ENCODE peak calls at places on chromosome 12, in nine cellular contexts. Y is GM10248, P is heart left ventricle, W is HCT116, C is GM12865, S is dorsolateral prefrontal cortex, U is adrenal gland, A is GM20000, V is Panc1. H is an unnamed sample.

GRCh38 chr12:47969845-47970244 is 6.4 kb downstream of the TMEM106C start:
- DNase-seq in Y (no peak), P (no peak), W (no peak), C (no peak), S (no peak), U (no peak), A (no peak), V (no peak), H (no peak)

GRCh38 chr12:20549115-20549719 is 145.9 kb upstream of the SLCO1C1 start:
- DNase-seq in Y (no peak), P (peak), W (peak), C (no peak), S (no peak), U (no peak), A (no peak), V (no peak), H (no peak)

GRCh38 chr12:52217223-52217622 is 15.8 kb upstream of the KRT7 start:
- DNase-seq in Y (no peak), P (peak), W (peak), C (no peak), S (no peak), U (peak), A (no peak), V (no peak), H (no peak)

GRCh38 chr12:119375619-119376018 is 41.1 kb downstream of the CCDC60 start:
- DNase-seq in Y (no peak), P (no peak), W (no peak), C (peak), S (no peak), U (no peak), A (no peak), V (no peak), H (no peak)

GRCh38 chr12:126069549-126070165 is 1004.4 kb downstream of the AACS start:
- DNase-seq in Y (peak), P (no peak), W (peak), C (peak), S (no peak), U (peak), A (peak), V (no peak), H (no peak)

GRCh38 chr12:111766608-111767361 is at the start of gene ALDH2:
- DNase-seq in Y (no peak), P (peak), W (peak), C (peak), S (peak), U (peak), A (peak), V (no peak), H (peak)

GRCh38 chr12:21149849-21150248 is 18.9 kb downstream of the SLCO1B1 start:
- DNase-seq in Y (no peak), P (no peak), W (no peak), C (no peak), S (no peak), U (no peak), A (no peak), V (no peak), H (no peak)

GRCh38 chr12:13443028-13443427 is 246.5 kb downstream of the EMP1 start:
- DNase-seq in Y (no peak), P (no peak), W (no peak), C (no peak), S (no peak), U (no peak), A (no peak), V (no peak), H (no peak)

GRCh38 chr12:111045941-111046340 is 125.6 kb upstream of the MYL2 start:
- DNase-seq in Y (no peak), P (no peak), W (no peak), C (no peak), S (no peak), U (no peak), A (no peak), V (no peak), H (no peak)

GRCh38 chr12:12468575-12468974 is 94.1 kb downstream of the DUSP16 start:
- DNase-seq in Y (no peak), P (no peak), W (no peak), C (no peak), S (no peak), U (no peak), A (no peak), V (no peak), H (no peak)

GRCh38 chr12:84789184-84789583 is 123.4 kb downstream of the SLC6A15 start:
- DNase-seq in Y (no peak), P (no peak), W (no peak), C (no peak), S (no peak), U (no peak), A (no peak), V (no peak), H (no peak)

GRCh38 chr12:106152334-106152733 is 13.6 kb upstream of the NUAK1 start:
- DNase-seq in Y (no peak), P (no peak), W (no peak), C (no peak), S (no peak), U (no peak), A (no peak), V (no peak), H (no peak)

GRCh38 chr12:49236423-49236822 is 28.5 kb upstream of the TUBA1C start:
- DNase-seq in Y (no peak), P (no peak), W (no peak), C (no peak), S (no peak), U (no peak), A (no peak), V (no peak), H (no peak)

GRCh38 chr12:93802698-93803097 is 125.5 kb downstream of the CRADD start:
- DNase-seq in Y (no peak), P (no peak), W (no peak), C (no peak), S (no peak), U (no peak), A (no peak), V (no peak), H (no peak)
- TF ChIP-seq CTCF in Y (no peak), P (peak), W (no peak), C (no peak), S (no peak), U (no peak), A (no peak), V (peak), H (peak)

GRCh38 chr12:71904629-71905028 is 34.0 kb upstream of the TPH2 start:
- DNase-seq in Y (no peak), P (no peak), W (no peak), C (no peak), S (no peak), U (no peak), A (no peak), V (no peak), H (no peak)

GRCh38 chr12:71896171-71896570 is 42.5 kb upstream of the TPH2 start:
- DNase-seq in Y (no peak), P (no peak), W (no peak), C (no peak), S (no peak), U (no peak), A (no peak), V (no peak), H (no peak)

GRCh38 chr12:71900091-71900490 is 38.6 kb upstream of the TPH2 start:
- DNase-seq in Y (no peak), P (no peak), W (no peak), C (no peak), S (no peak), U (no peak), A (no peak), V (no peak), H (no peak)
- TF ChIP-seq CTCF in Y (no peak), P (peak), W (peak), C (no peak), S (peak), U (peak), A (no peak), V (peak), H (peak)

GRCh38 chr12:109302770-109303169 is 6.3 kb downstream of the FOXN4 start:
- DNase-seq in Y (no peak), P (no peak), W (no peak), C (no peak), S (no peak), U (no peak), A (no peak), V (no peak), H (no peak)
- TF ChIP-seq CTCF in Y (no peak), P (no peak), W (peak), C (no peak), S (no peak), U (no peak), A (no peak), V (no peak), H (no peak)

GRCh38 chr12:28795306-28795705 is 353.8 kb upstream of the FAR2 start:
- DNase-seq in Y (no peak), P (no peak), W (no peak), C (no peak), S (no peak), U (no peak), A (no peak), V (no peak), H (no peak)
- TF ChIP-seq CTCF in Y (no peak), P (no peak), W (no peak), C (no peak), S (no peak), U (no peak), A (no peak), V (no peak), H (no peak)

DNA sequence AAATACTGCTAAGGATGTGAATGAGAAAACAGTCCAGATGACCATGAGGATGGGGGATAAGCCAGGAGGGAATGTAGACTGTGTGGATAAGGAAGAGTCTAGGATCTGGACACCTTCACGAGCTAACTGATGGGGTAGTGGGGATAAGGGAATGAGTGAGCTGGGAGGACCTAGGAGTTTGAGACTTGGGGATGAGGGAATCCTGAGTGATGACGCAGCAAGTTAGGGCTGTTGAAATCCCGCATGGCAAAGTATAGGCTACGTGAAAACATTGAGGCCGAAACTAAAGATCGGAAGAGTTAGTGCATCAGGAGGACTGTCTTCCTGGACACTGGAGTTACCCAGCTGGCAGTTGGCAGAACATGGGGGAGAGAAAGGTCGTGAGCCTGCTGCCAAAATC is 129.2 kb upstream of the EEA1 start:
- DNase-seq in Y (no peak), P (no peak), W (no peak), C (no peak), S (no peak), U (no peak), A (no peak), V (no peak), H (no peak)
- TF ChIP-seq CTCF in Y (no peak), P (no peak), W (no peak), C (no peak), S (no peak), U (no peak), A (no peak), V (no peak), H (no peak)

H was measured in osteocyte.